ENCODE peak calls at places on chromosomes 2 and 18, in eight cellular contexts. T, G, N, F, X, S, A and D are unnamed samples.

GRCh38 chr2:56410140-56410539 is 226.3 kb downstream of the CCDC85A start:
- DNase-seq in T (no peak), F (no peak), X (no peak), S (no peak), N (no peak), A (no peak), G (no peak), D (no peak)

GRCh38 chr2:66700181-66700686 is 265.3 kb downstream of the MEIS1 start:
- DNase-seq in S (no peak), F (no peak), X (peak; percentile 33), T (no peak), N (no peak), G (peak; percentile 44), A (no peak), D (no peak)

GRCh38 chr2:238053195-238053776 is 7.5 kb upstream of the SCLY start:
- DNase-seq in X (no peak), F (peak; percentile 7), S (no peak), N (no peak), T (no peak), G (no peak), A (no peak), D (no peak)

GRCh38 chr18:68991281-68991680 is 193.4 kb downstream of the CCDC102B start:
- DNase-seq in S (no peak), N (no peak), A (peak; percentile 95), G (no peak), T (no peak), F (peak; percentile 21), X (no peak), D (peak; percentile 80)

GRCh38 chr2:233461481-233461891 is 105.1 kb downstream of the USP40 start:
- DNase-seq in X (no peak), S (no peak), G (no peak), F (no peak), T (no peak), N (no peak), A (no peak), D (no peak)

GRCh38 chr18:44915661-44916060 is 235.0 kb downstream of the SETBP1 start:
- DNase-seq in S (no peak), A (no peak), N (no peak), G (no peak), T (no peak), X (no peak), F (no peak), D (no peak)

GRCh38 chr2:199339826-199340605 is 117.7 kb downstream of the SATB2 start:
- DNase-seq in X (no peak), A (no peak), N (no peak), F (peak; percentile 74), T (no peak), G (no peak), S (no peak), D (no peak)

GRCh38 chr18:8657873-8658521 is 47.4 kb upstream of the MTCL1 start:
- DNase-seq in T (no peak), G (peak; percentile 55), F (peak; percentile 42), S (no peak), N (no peak), X (peak; percentile 73), A (no peak), D (no peak)

GRCh38 chr2:73035899-73036778 is 35.4 kb downstream of the SFXN5 start:
- DNase-seq in G (no peak), F (no peak), S (no peak), T (no peak), X (peak; percentile 51), A (peak; percentile 19), N (no peak), D (no peak)

GRCh38 chr18:68766433-68766832 is 31.4 kb upstream of the CCDC102B start:
- DNase-seq in X (no peak), F (no peak), N (no peak), T (no peak), A (no peak), G (no peak), S (no peak), D (no peak)

GRCh38 chr2:221705478-221705877 is 133.4 kb upstream of the EPHA4 start:
- DNase-seq in G (no peak), X (no peak), A (no peak), T (no peak), N (no peak), S (no peak), F (no peak), D (no peak)

GRCh38 chr2:76667764-76668163 is 854.4 kb downstream of the LRRTM4 start:
- DNase-seq in T (no peak), X (no peak), F (no peak), G (no peak), S (no peak), N (no peak), A (no peak), D (no peak)

GRCh38 chr18:45322343-45322742 is 292.9 kb upstream of the SLC14A2 start:
- DNase-seq in S (no peak), N (no peak), F (no peak), X (no peak), T (no peak), A (no peak), G (no peak), D (no peak)

GRCh38 chr2:46131-46470 is 204 bp downstream of the FAM110C start:
- DNase-seq in S (no peak), F (no peak), X (peak; percentile 59), T (no peak), N (no peak), G (no peak), A (no peak), D (no peak)
- TF ChIP-seq EZH2 in S (no peak), F (no peak), X (peak; percentile 60), T (no peak), N (no peak), G (no peak), A (peak; percentile 39), D (no peak)

DNA sequence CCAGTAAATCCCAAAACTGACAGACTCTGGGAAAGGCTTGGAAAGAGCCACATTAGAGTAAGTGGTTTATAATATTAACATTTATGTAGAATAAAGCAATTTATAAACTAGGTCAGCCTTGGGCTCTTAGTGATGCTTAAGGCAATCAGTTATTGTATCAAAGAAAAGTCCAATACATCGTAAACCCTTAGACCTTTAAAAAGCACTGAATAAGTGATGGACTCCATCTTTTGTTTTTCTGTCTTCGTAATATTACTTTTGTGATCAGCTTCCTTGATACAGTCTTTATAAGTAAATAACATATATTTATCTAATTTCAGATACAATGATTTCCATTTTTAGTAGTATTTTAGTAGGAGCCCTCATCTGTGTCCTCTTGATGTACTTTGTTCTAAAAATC is 28.7 kb downstream of the DDX1 start:
- DNase-seq in S (no peak), A (no peak), N (no peak), G (no peak), X (no peak), F (no peak), T (no peak), D (no peak)
- H3K36me3 ChIP-seq in S (peaks cover 21% of the 10 kb centered on the region), A (peaks cover 83% of the 10 kb centered on the region), N (peaks cover 16% of the 10 kb centered on the region), G (peaks cover 51% of the 10 kb centered on the region), X (peaks cover 55% of the 10 kb centered on the region), F (peaks cover 19% of the 10 kb centered on the region), T (no peaks in the 10 kb centered on the region), D (peaks cover 82% of the 10 kb centered on the region)

GRCh38 chr18:52340466-52341378 is 725 bp downstream of the DCC start:
- DNase-seq in G (no peak), X (peak; percentile 16), F (peak; percentile 21), S (no peak), A (peak; percentile 37), T (no peak), N (no peak), D (no peak)
- TF ChIP-seq EZH2 in G (no peak), X (peak; percentile 77), F (no peak), S (no peak), A (no peak), T (no peak), N (no peak), D (no peak)

DNA sequence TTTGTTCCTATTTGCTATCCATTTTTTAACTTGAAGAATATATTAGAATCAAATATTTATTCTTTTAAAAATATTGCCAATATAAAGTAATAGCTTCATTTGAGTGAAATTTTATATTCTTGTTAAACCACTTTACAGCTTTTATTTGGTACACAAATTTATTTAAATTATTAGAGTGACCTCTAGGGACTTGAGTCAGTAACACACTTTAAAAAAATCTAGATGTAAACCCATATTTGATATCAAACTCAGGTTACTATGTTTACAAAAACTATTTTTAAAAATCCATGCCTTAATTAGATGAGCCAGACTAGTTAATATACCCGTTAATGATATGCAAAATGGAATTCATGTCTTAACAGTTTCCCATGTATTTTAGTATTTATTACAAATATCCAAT is 134.6 kb downstream of the MAP4K4 start:
- DNase-seq in S (peak; percentile 41), N (no peak), X (no peak), G (no peak), F (no peak), A (no peak), T (no peak), D (no peak)
- H3K36me3 ChIP-seq in S (peaks cover 42% of the 10 kb centered on the region), N (no peaks in the 10 kb centered on the region), X (peaks cover 17% of the 10 kb centered on the region), G (peaks cover 44% of the 10 kb centered on the region), F (peaks cover 11% of the 10 kb centered on the region), A (peaks cover 47% of the 10 kb centered on the region), T (no peaks in the 10 kb centered on the region), D (peaks cover 62% of the 10 kb centered on the region)

DNA sequence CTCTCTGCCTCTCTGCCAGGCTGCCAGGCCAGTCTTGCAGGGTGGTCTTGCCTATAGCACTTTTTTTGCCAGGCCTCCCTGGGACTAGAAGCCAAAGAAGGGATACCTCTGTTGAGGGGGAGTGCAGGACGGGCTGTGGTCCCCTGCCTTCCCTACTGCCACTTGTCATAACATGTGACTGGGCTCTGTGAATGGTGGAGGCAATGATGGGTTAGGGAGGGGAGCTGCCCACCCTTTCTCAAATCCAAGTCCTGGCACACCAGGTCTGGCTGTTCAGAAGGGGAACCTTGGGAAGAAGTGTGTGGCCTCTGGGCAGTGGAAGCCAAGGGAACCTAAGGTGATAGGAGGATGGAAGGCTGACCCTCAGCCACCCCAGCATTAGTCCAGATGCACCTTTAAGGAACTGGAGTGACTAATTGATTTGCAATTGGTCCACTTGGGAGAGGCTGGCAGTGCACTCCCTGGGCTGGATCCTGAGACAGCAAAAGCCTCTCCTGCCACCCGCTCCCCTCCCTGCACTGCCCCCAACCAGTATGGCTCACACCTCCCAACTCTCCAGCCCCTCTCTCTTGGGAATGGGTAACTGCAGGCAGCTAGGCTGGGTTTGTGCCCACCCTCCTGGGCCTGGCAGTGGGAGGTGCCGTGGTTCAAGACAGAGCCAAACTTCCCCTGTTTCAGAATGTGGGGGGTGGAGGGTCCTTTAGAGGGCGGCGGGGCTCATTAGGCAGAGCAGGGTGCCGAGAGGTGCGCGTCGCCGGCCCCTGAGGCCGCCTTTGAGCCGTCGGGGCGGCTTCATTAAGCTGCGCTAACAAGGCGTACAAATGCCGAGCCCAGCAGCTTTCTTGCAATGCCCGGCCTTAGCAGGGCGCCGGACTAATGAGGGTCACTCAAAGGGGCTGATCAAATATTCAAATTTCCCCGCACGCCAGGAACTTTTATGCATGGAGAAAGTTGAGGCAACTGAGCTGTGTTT is 4.5 kb upstream of the SIX3 start:
- DNase-seq in T (no peak), S (no peak), G (peak; percentile 48), N (no peak), F (no peak), X (peak; percentile 93), A (no peak), D (no peak)
- TF ChIP-seq EZH2 in T (no peak), S (peak; percentile 93), G (no peak), N (no peak), F (peak; percentile 55), X (no peak), A (no peak), D (no peak)

GRCh38 chr2:231456295-231457004 is 7.8 kb downstream of the NCL start:
- DNase-seq in S (no peak), N (no peak), F (no peak), T (no peak), A (no peak), G (no peak), X (no peak), D (no peak)
- H3K36me3 ChIP-seq in S (peaks cover 67% of the 10 kb centered on the region), N (peaks cover 80% of the 10 kb centered on the region), F (peaks cover 39% of the 10 kb centered on the region), T (peaks cover 64% of the 10 kb centered on the region), A (peaks cover 93% of the 10 kb centered on the region), G (peaks cover 66% of the 10 kb centered on the region), X (peaks cover 54% of the 10 kb centered on the region), D (peaks cover 97% of the 10 kb centered on the region)